ENCODE peak calls at places on chromosomes 4 and X, in ten cellular contexts. P is GM06990, T is lower lobe of right lung, U is heart right ventricle, N is tibial artery, H is Peyer's patch, R is body of pancreas, V is left ventricle myocardium inferior, I is choroid plexus epithelial cell, O is stomach. F is an unnamed sample.

GRCh38 chrX:618761-619450 is 11.7 kb upstream of the SHOX start:
- DNase-seq in P (no peak), T (no peak), U (no peak), N (no peak), H (no peak), R (no peak), V (no peak), I (no peak), O (no peak), F (no peak)

GRCh38 chr4:71732706-71733105 is 51.2 kb downstream of the GC start:
- DNase-seq in P (no peak), T (no peak), U (no peak), N (no peak), H (no peak), R (no peak), V (no peak), I (peak), O (no peak), F (no peak)

GRCh38 chr4:2067446-2068197 is 8.5 kb downstream of the NAT8L start:
- DNase-seq in P (no peak), T (peak), U (no peak), N (no peak), H (no peak), R (no peak), V (no peak), I (no peak), O (no peak), F (no peak)

GRCh38 chr4:166882221-166882620 is 352.1 kb downstream of the SPOCK3 start:
- DNase-seq in P (no peak), T (no peak), U (no peak), N (no peak), H (no peak), R (no peak), V (no peak), I (no peak), O (no peak), F (no peak)

GRCh38 chr4:126583509-126583908 is 1049.2 kb upstream of the INTU start:
- DNase-seq in P (no peak), T (no peak), U (no peak), N (no peak), H (no peak), R (no peak), V (no peak), I (peak), O (no peak), F (no peak)

GRCh38 chr4:52914051-52914605 is 52.0 kb downstream of the RASL11B start:
- DNase-seq in P (no peak), T (no peak), U (peak), N (no peak), H (no peak), R (peak), V (no peak), I (peak), O (no peak), F (no peak)

GRCh38 chr4:8103421-8103820 is 55.2 kb downstream of the ABLIM2 start:
- DNase-seq in P (no peak), T (no peak), U (no peak), N (no peak), H (no peak), R (no peak), V (no peak), I (no peak), O (no peak), F (no peak)

GRCh38 chrX:68462197-68462596 is 28.9 kb upstream of the OPHN1 start:
- DNase-seq in P (no peak), T (no peak), U (no peak), N (no peak), H (no peak), R (no peak), V (no peak), I (peak), O (no peak), F (no peak)

GRCh38 chr4:156767911-156768415 is 203.6 kb downstream of the PDGFC start:
- DNase-seq in P (no peak), T (no peak), U (no peak), N (no peak), H (no peak), R (no peak), V (no peak), I (no peak), O (no peak), F (no peak)

GRCh38 chr4:181752516-181752915 is 490.7 kb upstream of the TENM3 start:
- DNase-seq in P (no peak), T (no peak), U (no peak), N (no peak), H (no peak), R (no peak), V (no peak), I (peak), O (no peak), F (no peak)

GRCh38 chrX:76555269-76555668 is 127.8 kb downstream of the MAGEE1 start:
- DNase-seq in P (no peak), T (no peak), U (no peak), N (no peak), H (no peak), R (no peak), V (no peak), I (no peak), O (no peak), F (no peak)

GRCh38 chr4:123833156-123833555 is 436.6 kb downstream of the SPRY1 start:
- DNase-seq in P (no peak), T (no peak), U (no peak), N (no peak), H (no peak), R (no peak), V (no peak), I (no peak), O (no peak), F (no peak)

GRCh38 chr4:137125011-137125410 is 407.3 kb downstream of the PCDH18 start:
- DNase-seq in P (no peak), T (no peak), U (peak), N (peak), H (no peak), R (peak), V (no peak), I (peak), O (no peak), F (no peak)

DNA sequence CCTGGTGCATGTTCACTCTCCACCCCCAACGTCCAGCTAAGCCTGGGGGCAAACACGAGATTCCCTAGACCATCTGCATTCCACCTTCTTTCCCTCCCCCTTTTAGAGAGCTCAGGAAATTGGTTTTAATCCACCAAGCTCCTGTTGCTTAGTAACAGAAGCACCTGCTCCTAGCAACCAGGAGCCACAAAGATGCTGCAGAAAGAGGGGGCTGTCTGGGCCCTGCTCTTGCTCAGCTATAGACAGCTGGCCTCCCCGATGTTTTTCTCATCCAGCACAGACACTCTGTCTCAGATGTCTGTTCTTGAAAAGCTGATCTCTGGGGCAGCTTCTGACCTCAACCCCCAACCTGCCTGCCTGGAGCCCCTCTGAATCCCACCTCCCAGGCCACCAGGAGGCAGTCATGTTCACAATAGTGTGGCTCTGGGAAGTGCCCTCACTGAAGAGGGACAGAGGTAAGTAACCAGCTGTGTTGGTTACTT is 71.5 kb downstream of the SLC16A2 start:
- DNase-seq in P (peak), T (no peak), U (no peak), N (no peak), H (no peak), R (no peak), V (no peak), I (no peak), O (no peak), F (peak)
- TF ChIP-seq CTCF in P (peak), T (no peak), U (no peak), N (no peak), H (no peak), R (no peak), V (no peak), I (peak), O (no peak), F (no peak)

GRCh38 chr4:83217721-83218522 is 66.7 kb downstream of the COQ2 start:
- DNase-seq in P (peak), T (no peak), U (no peak), N (no peak), H (peak), R (no peak), V (no peak), I (peak), O (peak), F (peak)
- H3K4me3 ChIP-seq in P (no peak), T (no peak), U (no peak), N (no peak), H (no peak), R (no peak), V (no peak), I (no peak), O (no peak), F (no peak)

DNA sequence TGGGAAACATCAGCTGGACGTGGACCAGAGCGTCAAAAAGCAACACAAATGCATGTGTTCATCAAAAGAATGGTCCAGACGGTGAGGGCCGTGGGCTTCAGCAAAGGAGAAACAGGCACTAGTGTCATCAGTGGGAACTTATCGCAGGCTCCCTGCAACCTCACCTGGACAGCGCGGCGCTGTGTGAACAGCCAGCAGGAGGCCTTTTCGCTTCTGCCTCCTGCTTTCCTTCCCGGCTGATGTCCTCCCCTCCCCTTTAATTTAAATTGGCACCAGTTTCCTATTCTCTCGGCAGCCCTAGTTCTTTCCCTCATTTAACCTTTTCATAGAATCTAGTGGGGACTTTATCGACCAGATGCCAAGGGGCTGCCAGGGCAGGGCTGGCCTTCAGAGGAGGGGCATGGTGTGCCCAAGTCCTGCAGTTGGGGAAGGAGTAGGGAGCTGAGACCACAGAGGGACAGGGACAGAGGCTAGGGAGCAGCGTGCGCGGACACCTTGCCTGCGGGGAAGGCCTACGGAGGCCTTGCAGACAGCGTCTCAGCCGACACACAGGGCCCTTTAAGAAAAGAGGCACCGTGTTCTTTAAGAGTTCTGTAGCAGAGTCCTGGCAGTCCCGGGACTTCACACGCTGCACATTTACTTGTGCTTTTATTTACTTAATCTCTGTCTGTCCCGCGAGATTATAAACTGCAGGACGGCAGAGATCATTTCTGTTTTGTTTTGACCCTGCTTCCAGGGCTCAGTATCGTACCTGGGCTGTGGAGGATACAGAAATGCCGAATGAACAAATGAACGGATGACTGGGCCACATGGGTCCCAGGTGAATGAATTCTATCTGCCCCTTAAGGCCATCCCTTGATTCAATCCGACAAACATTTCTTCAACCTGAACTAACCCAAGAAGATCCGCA is 8.4 kb upstream of the SORBS2 start:
- DNase-seq in P (no peak), T (no peak), U (no peak), N (no peak), H (no peak), R (peak), V (no peak), I (peak), O (peak), F (no peak)
- TF ChIP-seq CTCF in P (no peak), T (no peak), U (peak), N (no peak), H (no peak), R (peak), V (peak), I (peak), O (peak), F (no peak)

GRCh38 chr4:150515135-150515534 is 66.8 kb upstream of the MAB21L2 start:
- DNase-seq in P (no peak), T (no peak), U (no peak), N (no peak), H (no peak), R (no peak), V (no peak), I (peak), O (no peak), F (no peak)

GRCh38 chr4:150514709-150515108 is 67.2 kb upstream of the MAB21L2 start:
- DNase-seq in P (no peak), T (no peak), U (no peak), N (no peak), H (no peak), R (no peak), V (no peak), I (no peak), O (no peak), F (no peak)

GRCh38 chr4:150510176-150510875 is 71.6 kb upstream of the MAB21L2 start:
- DNase-seq in P (no peak), T (no peak), U (no peak), N (no peak), H (no peak), R (no peak), V (no peak), I (peak), O (no peak), F (no peak)
- H3K4me3 ChIP-seq in P (no peak), T (no peak), U (peak), N (no peak), H (no peak), R (no peak), V (peak), I (peak), O (no peak), F (no peak)

DNA sequence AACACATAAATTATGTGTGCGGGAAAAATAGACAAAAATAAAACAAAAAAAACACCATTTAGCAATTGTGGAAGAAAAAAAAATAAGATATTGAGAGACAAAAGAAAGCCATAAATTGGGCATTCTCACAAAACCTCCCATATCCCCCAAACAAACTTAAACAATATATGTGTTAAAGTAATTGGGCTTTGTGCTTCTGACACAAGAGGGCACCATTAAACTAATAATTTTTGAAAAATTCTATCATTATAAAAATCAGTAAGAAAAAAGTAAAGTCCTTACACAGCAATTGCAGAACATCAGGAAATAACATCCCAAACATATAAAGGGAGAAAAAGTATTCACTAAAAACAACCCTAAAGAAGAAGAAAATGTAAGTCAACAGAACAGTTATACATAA is 880.7 kb downstream of the TECRL start:
- DNase-seq in P (no peak), T (no peak), U (no peak), N (no peak), H (no peak), R (no peak), V (no peak), I (peak), O (no peak), F (no peak)
- TF ChIP-seq CTCF in P (no peak), T (no peak), U (no peak), N (no peak), H (no peak), R (no peak), V (no peak), I (no peak), O (no peak), F (no peak)

DNA sequence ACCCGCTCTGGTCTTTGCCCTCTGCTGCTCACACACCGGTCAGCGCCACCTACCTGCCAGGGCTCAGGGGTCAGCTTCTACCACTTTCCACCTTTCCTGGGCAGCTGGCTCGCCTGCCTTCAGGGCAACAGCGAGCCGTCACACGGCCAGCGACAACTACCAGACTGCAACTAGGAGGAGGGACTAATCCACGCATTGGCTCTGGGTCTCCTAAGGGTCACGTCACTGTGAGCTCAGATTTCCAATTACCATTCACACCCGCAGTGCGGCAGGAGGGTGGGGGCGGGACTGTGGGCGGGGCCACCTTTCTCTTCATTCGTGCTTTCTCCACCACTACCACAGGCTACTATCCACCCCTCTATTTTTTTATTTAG is at the start of gene BEX5:
- DNase-seq in P (peak), T (peak), U (peak), N (peak), H (peak), R (peak), V (peak), I (peak), O (peak), F (peak)
- H3K4me3 ChIP-seq in P (peak), T (peak), U (peak), N (peak), H (peak), R (peak), V (peak), I (no peak), O (peak), F (peak)

F was measured in CD8-positive, alpha-beta T cell.